ENCODE peak calls at places on chromosomes 1 and 21, in ten cellular contexts. X is right lobe of liver, P is K562, G is esophagus squamous epithelium, E is tibial nerve, S is heart left ventricle, L is endothelial cell of umbilical vein, N is GM12891, I is A549, A is ovary. H is an unnamed sample.
A peak's percentile ranks its signal among the peaks of the same experiment; 100 is the strongest.

GRCh38 chr21:35027558-35028450 is 21.3 kb downstream of the RUNX1 start:
- DNase-seq in X (no peak), P (peak; percentile 28), G (no peak), E (no peak), S (no peak), L (no peak), N (no peak), I (no peak), A (no peak), H (peak; percentile 44)

GRCh38 chr1:26976621-26977510 is 16.6 kb upstream of the KDF1 start:
- DNase-seq in X (no peak), P (no peak), G (no peak), E (no peak), S (peak; percentile 1), L (no peak), N (no peak), I (no peak), A (no peak), H (no peak)

GRCh38 chr1:238239343-238239742 is 348.6 kb upstream of the ZP4 start:
- DNase-seq in X (no peak), P (no peak), G (no peak), E (no peak), S (no peak), L (no peak), N (no peak), I (no peak), A (no peak), H (no peak)

GRCh38 chr1:151314137-151314875 is 12.9 kb downstream of the PI4KB start:
- DNase-seq in X (peak; percentile 87), P (no peak), G (no peak), E (peak; percentile 93), S (peak; percentile 86), L (peak; percentile 85), N (no peak), I (peak; percentile 38), A (peak; percentile 93), H (peak; percentile 28)

GRCh38 chr1:87017994-87018672 is 103.7 kb downstream of the HS2ST1 start:
- DNase-seq in X (no peak), P (no peak), G (no peak), E (no peak), S (no peak), L (no peak), N (no peak), I (no peak), A (no peak), H (no peak)

GRCh38 chr1:232033285-232033684 is 406.7 kb downstream of the DISC1 start:
- DNase-seq in X (no peak), P (no peak), G (no peak), E (no peak), S (no peak), L (no peak), N (no peak), I (no peak), A (no peak), H (no peak)

GRCh38 chr1:234963180-234963903 is 165.3 kb downstream of the TOMM20 start:
- DNase-seq in X (peak; percentile 86), P (peak; percentile 80), G (peak; percentile 60), E (peak; percentile 78), S (peak; percentile 91), L (peak; percentile 34), N (no peak), I (peak; percentile 69), A (peak; percentile 54), H (peak; percentile 76)

GRCh38 chr1:163535807-163536206 is 214.1 kb downstream of the NUF2 start:
- DNase-seq in X (no peak), P (peak; percentile 10), G (no peak), E (no peak), S (no peak), L (peak; percentile 30), N (no peak), I (no peak), A (no peak), H (peak; percentile 11)

GRCh38 chr1:161365207-161365606 is 2.5 kb downstream of the CFAP126 start:
- DNase-seq in X (no peak), P (no peak), G (no peak), E (no peak), S (no peak), L (no peak), N (no peak), I (no peak), A (no peak), H (no peak)

GRCh38 chr1:25621876-25622275 is 5.3 kb downstream of the MAN1C1 start:
- DNase-seq in X (no peak), P (no peak), G (no peak), E (no peak), S (no peak), L (no peak), N (no peak), I (no peak), A (no peak), H (no peak)

DNA sequence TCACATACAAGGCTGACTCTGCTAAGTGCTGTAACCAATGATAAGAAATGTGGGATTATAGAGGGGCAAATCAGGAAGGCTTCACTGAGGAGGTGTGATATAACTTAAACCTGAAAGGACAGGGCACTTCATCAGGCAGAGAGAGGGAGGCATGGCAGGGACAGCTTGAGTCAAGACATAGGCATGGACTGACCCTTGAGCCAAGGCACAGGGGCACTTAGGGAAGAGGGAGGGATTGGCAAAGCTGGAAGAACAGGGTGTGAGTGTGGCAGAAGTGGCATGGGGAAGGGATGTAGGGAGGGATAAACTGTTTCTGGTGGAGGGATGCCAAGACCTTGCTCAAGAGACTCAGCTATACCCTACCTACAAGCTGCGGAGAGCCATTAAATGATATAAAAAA is 81.3 kb downstream of the PLXNA2 start:
- DNase-seq in X (no peak), P (no peak), G (no peak), E (no peak), S (no peak), L (no peak), N (no peak), I (no peak), A (no peak), H (no peak)
- TF ChIP-seq POLR2A in X (no peak), P (no peak), G (no peak), E (no peak), S (no peak), L (no peak), N (no peak), I (no peak), A (no peak), H (no peak)

DNA sequence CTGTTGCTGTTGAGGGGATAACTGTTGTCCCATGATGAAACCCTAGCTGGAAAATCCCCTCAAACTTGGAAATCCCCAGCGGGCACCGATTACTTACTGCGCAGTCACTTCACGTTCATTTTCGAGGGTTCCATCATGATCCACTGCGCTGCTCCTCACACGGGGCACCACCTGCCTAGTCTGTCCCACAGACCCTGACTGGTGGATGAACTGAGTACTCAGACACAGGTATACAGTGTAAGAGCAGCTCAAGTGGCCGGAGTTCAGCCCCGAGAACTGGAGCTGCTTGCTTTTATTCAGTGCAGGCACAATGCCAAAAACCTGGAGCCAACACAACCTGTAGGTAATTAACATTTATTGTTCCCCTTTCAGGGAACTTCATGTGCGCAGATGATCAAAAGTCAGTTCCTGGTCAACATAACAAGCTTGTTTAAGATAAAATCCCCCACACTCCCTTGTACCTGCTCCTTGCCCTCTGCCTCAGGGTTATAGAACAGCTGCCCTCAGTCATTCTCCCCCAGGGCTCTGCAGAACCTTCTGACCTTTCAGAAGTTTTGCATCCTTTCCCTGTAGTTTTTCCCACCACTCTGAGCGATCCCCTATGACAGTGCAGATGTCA is 46.5 kb upstream of the PRELP start:
- DNase-seq in X (no peak), P (no peak), G (no peak), E (no peak), S (no peak), L (no peak), N (no peak), I (no peak), A (no peak), H (no peak)
- TF ChIP-seq POLR2A in X (no peak), P (no peak), G (no peak), E (no peak), S (no peak), L (no peak), N (no peak), I (no peak), A (no peak), H (no peak)

GRCh38 chr1:22652881-22653316 is at the start of gene C1QB:
- DNase-seq in X (peak; percentile 50), P (no peak), G (no peak), E (peak; percentile 61), S (peak; percentile 72), L (no peak), N (no peak), I (no peak), A (no peak), H (no peak)
- TF ChIP-seq POLR2A in X (peak; percentile 60), P (no peak), G (no peak), E (no peak), S (no peak), L (no peak), N (no peak), I (no peak), A (no peak), H (no peak)

GRCh38 chr1:38006008-38006828 is 904 bp upstream of the FHL3 start:
- DNase-seq in X (no peak), P (peak; percentile 65), G (no peak), E (no peak), S (peak; percentile 81), L (no peak), N (no peak), I (no peak), A (no peak), H (no peak)

GRCh38 chr1:38009088-38009840 is 3.3 kb upstream of the UTP11 start:
- DNase-seq in X (no peak), P (peak; percentile 95), G (no peak), E (no peak), S (no peak), L (peak; percentile 77), N (no peak), I (no peak), A (no peak), H (peak; percentile 68)

GRCh38 chr1:38004284-38005101 is 821 bp downstream of the FHL3 start:
- DNase-seq in X (no peak), P (peak; percentile 60), G (no peak), E (no peak), S (no peak), L (peak; percentile 38), N (no peak), I (no peak), A (no peak), H (peak; percentile 49)

GRCh38 chr1:38003261-38004250 is 1.8 kb downstream of the FHL3 start:
- DNase-seq in X (no peak), P (peak; percentile 57), G (no peak), E (no peak), S (no peak), L (peak; percentile 38), N (no peak), I (no peak), A (no peak), H (peak; percentile 37)

DNA sequence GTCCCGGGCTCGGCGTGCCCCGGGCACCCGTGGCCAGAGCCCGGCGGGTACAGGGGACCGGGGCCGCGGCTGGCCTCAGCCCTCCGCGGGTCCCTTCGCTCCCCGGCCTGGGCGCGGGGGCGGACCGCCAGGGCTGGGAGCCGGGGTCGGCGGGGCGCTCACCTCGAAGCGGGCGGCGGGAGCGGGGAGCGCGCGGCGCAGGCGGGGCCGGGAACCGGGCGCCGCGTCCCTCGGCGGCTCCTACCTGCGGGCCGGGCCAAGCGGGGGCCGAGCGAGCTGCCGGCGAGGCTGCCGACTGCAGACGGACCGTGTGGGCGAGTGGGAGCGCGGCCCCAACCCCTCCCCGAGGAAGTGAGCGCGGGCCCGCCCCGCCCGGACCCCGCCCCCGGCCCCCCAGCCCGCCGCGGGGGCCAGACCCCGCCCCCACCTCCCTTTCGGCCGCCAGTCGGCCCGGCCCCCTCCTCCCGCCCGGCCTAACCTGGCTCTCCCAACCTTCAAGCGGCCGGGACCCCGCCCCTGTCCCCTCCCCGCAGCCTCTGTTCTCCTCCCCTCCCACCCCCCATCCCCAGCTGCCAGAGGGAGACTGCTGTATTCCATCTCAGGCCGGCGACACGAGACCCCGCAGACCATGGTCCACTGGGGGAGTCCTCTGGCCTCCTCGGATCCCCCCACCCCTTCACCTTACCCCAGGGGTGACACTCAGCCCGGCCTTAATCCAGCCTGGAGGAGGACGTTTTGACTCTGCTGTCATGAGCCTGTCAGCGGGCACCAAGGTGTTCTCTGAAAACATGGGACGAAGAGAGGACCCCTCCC is at the start of gene FHL3:
- DNase-seq in X (peak; percentile 77), P (peak; percentile 96), G (no peak), E (no peak), S (peak; percentile 86), L (peak; percentile 25), N (peak; percentile 64), I (no peak), A (peak; percentile 67), H (peak; percentile 62)
- TF ChIP-seq POLR2A in X (peak; percentile 70), P (peak; percentile 50), G (no peak), E (peak; percentile 39), S (peak; percentile 11), L (peak; percentile 87), N (no peak), I (peak; percentile 37), A (no peak), H (peak; percentile 10)

H was measured in erythroblast.